ENCODE peak calls at places on chromosomes 1 and 21, in six cellular contexts. J is A549, Q is HCT116, O is K562, W is SK-N-SH, H is HL-60. K is an unnamed sample.

GRCh38 chr1:34929497-34929852 is at the start of gene DLGAP3:
- DNase-seq in H (no peak), Q (no peak), J (no peak), W (peak; percentile 95), O (peak; percentile 78), K (no peak)

GRCh38 chr1:67300561-67300960 is 7.1 kb upstream of the IL12RB2 start:
- DNase-seq in W (no peak), O (no peak), J (no peak), Q (no peak), H (no peak), K (no peak)

GRCh38 chr1:52368383-52369172 is 2.6 kb upstream of the CC2D1B start:
- DNase-seq in W (peak; percentile 79), O (no peak), J (peak; percentile 35), Q (peak; percentile 48), H (no peak), K (no peak)

GRCh38 chr1:119829636-119830035 is 18.4 kb upstream of the REG4 start:
- DNase-seq in J (no peak), O (no peak), Q (no peak), W (no peak), H (no peak), K (no peak)

GRCh38 chr1:43348809-43349593 is 9.8 kb upstream of the CDC20 start:
- DNase-seq in H (no peak), O (no peak), Q (peak; percentile 85), W (peak; percentile 98), J (peak; percentile 89), K (peak; percentile 53)

GRCh38 chr1:2977886-2978611 is 43.2 kb upstream of the ACTRT2 start:
- DNase-seq in O (no peak), J (no peak), W (no peak), H (no peak), Q (no peak), K (no peak)

GRCh38 chr1:75233302-75233929 is 99.2 kb downstream of the LHX8 start:
- DNase-seq in H (peak; percentile 1), Q (peak; percentile 19), J (peak; percentile 23), O (peak; percentile 22), W (peak; percentile 9), K (peak; percentile 8)

GRCh38 chr21:32359719-32360260 is 33.0 kb downstream of the URB1 start:
- DNase-seq in H (no peak), W (no peak), O (no peak), J (peak; percentile 43), Q (peak; percentile 6), K (no peak)

GRCh38 chr21:14523234-14523633 is 22.9 kb downstream of the SAMSN1 start:
- DNase-seq in H (peak; percentile 43), J (no peak), Q (no peak), O (no peak), W (no peak), K (no peak)

GRCh38 chr1:21290546-21290944 is 282 bp upstream of the ECE1 start:
- DNase-seq in J (no peak), W (no peak), Q (no peak), O (no peak), H (no peak), K (no peak)

GRCh38 chr1:225644666-225645065 is 8.3 kb downstream of the ENAH start:
- DNase-seq in H (no peak), Q (no peak), O (no peak), J (no peak), W (no peak), K (no peak)

GRCh38 chr1:230166366-230167132 is 99.5 kb downstream of the GALNT2 start:
- DNase-seq in W (no peak), Q (no peak), J (no peak), H (no peak), O (no peak), K (no peak)

GRCh38 chr1:22553104-22553880 is 10.0 kb upstream of the EPHA8 start:
- DNase-seq in W (peak; percentile 65), H (no peak), O (no peak), J (no peak), Q (no peak), K (no peak)

GRCh38 chr1:93673159-93673657 is 8.4 kb downstream of the BCAR3 start:
- DNase-seq in O (no peak), H (no peak), J (no peak), W (peak; percentile 40), Q (no peak), K (no peak)

GRCh38 chr1:211653907-211654553 is 21.4 kb downstream of the NEK2 start:
- DNase-seq in W (no peak), Q (no peak), J (no peak), O (no peak), H (no peak), K (no peak)

GRCh38 chr21:46145159-46145839 is 10.1 kb downstream of the FTCD start:
- DNase-seq in O (no peak), Q (no peak), J (no peak), H (no peak), W (no peak), K (no peak)
- TF ChIP-seq REST in O (no peak), Q (no peak), J (no peak), H (no peak), W (no peak), K (no peak)

GRCh38 chr1:18575620-18576019 is 55.0 kb upstream of the PAX7 start:
- DNase-seq in H (no peak), W (peak; percentile 80), O (peak; percentile 80), J (no peak), Q (peak; percentile 38), K (no peak)
- TF ChIP-seq REST in H (no peak), W (no peak), O (no peak), J (no peak), Q (no peak), K (no peak)

GRCh38 chr21:45254557-45254930 is 33.2 kb downstream of the POFUT2 start:
- DNase-seq in H (no peak), J (no peak), W (no peak), O (no peak), Q (no peak), K (no peak)

GRCh38 chr21:45256912-45257672 is 30.6 kb downstream of the POFUT2 start:
- DNase-seq in J (no peak), H (no peak), W (peak; percentile 68), Q (no peak), O (peak; percentile 56), K (no peak)

GRCh38 chr21:45255381-45256020 is 32.2 kb downstream of the POFUT2 start:
- DNase-seq in O (peak; percentile 85), J (no peak), W (peak; percentile 25), H (no peak), Q (peak; percentile 34), K (no peak)

GRCh38 chr21:45257673-45258341 is 29.9 kb downstream of the POFUT2 start:
- DNase-seq in O (no peak), Q (no peak), W (peak; percentile 32), H (no peak), J (no peak), K (no peak)

DNA sequence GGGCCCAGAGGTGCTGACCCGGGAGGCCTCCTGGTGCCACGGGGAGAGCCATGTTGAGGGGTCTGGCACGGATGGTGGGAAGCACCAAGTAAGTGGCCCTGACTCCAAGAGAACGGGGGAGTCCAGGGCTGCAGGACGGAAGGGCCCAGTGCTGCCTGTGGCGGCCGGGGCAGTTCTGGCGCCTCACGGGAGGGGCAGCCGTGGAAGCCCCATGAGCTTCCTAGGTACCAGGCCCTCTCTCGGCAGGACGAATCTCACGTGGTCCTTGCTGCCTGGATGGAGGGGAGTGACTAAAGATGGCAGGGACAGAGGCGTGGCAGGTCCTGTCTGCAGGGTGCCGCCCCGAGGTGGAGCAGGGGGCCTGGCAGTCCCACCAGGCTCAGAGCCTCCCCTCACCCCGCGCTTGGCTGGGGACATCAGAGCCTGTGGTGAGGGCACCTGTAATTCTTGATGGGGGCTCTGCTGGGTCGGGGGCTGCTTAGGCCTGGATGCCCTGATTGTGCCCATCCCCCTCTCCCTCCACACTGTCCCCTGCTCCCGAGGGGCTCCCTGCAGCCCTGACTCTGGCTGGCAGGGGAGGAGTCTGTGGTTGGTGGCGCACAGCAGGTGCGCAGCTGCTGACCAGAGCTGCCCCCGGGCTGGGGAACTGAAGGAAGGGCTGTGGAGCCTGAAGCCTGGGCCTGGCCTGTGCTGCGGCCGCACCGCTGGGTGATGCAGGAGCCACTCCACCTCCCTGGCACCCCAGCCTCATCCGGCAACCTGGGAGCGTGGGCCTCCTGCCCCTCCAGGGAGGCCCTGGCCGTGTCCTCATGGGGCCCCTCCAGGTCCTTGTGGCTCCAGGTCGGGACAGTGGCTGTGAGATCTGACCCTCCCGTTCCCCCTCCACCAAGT is 31.4 kb downstream of the POFUT2 start:
- DNase-seq in W (peak; percentile 57), Q (no peak), H (no peak), J (no peak), O (peak; percentile 36), K (no peak)
- TF ChIP-seq REST in W (no peak), Q (no peak), H (no peak), J (no peak), O (no peak), K (no peak)

DNA sequence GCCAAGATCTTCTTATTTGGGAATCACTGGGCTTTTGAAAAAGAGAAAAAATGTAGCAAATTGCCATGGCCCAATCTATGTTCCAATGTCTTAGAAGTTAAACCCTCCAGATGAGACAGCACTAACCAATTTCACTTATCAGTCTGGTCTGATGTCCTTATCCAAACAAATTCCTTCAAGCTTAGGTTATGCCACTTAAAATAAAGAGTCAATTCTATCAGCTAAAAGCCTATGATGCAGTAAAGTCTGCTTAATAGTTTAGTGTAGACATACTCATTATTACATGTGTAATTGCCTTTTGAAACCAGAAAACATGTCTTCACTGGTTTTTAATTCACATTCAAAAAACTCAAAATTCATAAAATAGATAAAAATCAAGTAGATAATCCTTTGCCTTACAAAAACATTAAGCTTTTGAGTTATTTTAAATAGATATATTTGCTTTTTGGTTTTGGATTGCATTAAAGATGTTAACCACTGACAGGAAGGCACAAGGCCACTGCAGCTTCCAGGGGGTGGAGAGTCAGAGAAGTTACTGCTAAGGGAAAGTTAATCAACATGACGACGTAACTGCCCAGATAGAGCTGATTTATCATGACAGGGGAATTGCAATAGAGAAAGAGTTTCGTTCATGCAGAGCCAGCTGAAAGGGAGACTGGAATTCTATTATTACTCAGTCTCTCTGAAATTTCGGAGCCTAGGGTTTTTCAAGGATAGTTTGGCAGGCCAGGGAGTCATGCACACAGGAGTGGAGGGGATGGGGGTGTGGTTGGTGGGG is 106.1 kb downstream of the MAP3K21 start:
- DNase-seq in H (no peak), O (no peak), W (no peak), J (no peak), Q (no peak), K (no peak)
- TF ChIP-seq REST in H (no peak), O (no peak), W (no peak), J (no peak), Q (no peak), K (no peak)

GRCh38 chr1:209106237-209106741 is 477.2 kb upstream of the CAMK1G start:
- DNase-seq in H (no peak), O (no peak), Q (no peak), W (peak; percentile 22), J (peak; percentile 12), K (no peak)

GRCh38 chr1:209106861-209107260 is 476.7 kb upstream of the CAMK1G start:
- DNase-seq in Q (no peak), J (no peak), W (no peak), H (no peak), O (no peak), K (no peak)

GRCh38 chr1:209109001-209109785 is 474.3 kb upstream of the CAMK1G start:
- DNase-seq in J (no peak), Q (no peak), H (no peak), W (no peak), O (no peak), K (no peak)

GRCh38 chr1:209105769-209106168 is 477.7 kb upstream of the CAMK1G start:
- DNase-seq in Q (no peak), W (no peak), H (no peak), O (no peak), J (no peak), K (no peak)

GRCh38 chr1:209107535-209107934 is 476.0 kb upstream of the CAMK1G start:
- DNase-seq in H (no peak), Q (no peak), J (no peak), O (no peak), W (no peak), K (no peak)
- TF ChIP-seq REST in H (no peak), Q (no peak), J (no peak), O (no peak), W (no peak), K (no peak)

GRCh38 chr1:76782777-76783176 is 84.5 kb upstream of the ST6GALNAC5 start:
- DNase-seq in W (no peak), H (no peak), O (no peak), Q (no peak), J (no peak), K (no peak)
- TF ChIP-seq REST in W (no peak), H (no peak), O (no peak), Q (no peak), J (no peak), K (no peak)

K was measured in Panc1.